ENCODE peak calls at places on chromosome 20, in four cellular contexts. O, U, W and K are unnamed samples.

GRCh38 chr20:63305393-63305792 is 12.4 kb downstream of the COL20A1 start:
- DNase-seq in O (no peak), U (no peak), W (no peak), K (no peak)

GRCh38 chr20:38557174-38557573 is 23.8 kb upstream of the ADIG start:
- DNase-seq in O (no peak), U (no peak), W (no peak), K (no peak)

GRCh38 chr20:56409521-56409920 is 2.5 kb upstream of the CASS4 start:
- DNase-seq in O (no peak), U (peak), W (no peak), K (no peak)

GRCh38 chr20:19427480-19427879 is 215.0 kb downstream of the SLC24A3 start:
- DNase-seq in O (no peak), U (no peak), W (peak), K (no peak)

GRCh38 chr20:45944151-45944964 is 9.9 kb downstream of the PCIF1 start:
- DNase-seq in O (no peak), U (no peak), W (no peak), K (peak)

GRCh38 chr20:32452776-32453466 is 94.8 kb downstream of the ASXL1 start:
- DNase-seq in O (no peak), U (no peak), W (no peak), K (no peak)

GRCh38 chr20:4924032-4924431 is 77.3 kb downstream of the SLC23A2 start:
- DNase-seq in O (peak), U (no peak), W (no peak), K (no peak)

GRCh38 chr20:64143018-64143801 is 21.0 kb upstream of the MYT1 start:
- DNase-seq in O (no peak), U (no peak), W (no peak), K (no peak)

GRCh38 chr20:23174821-23175220 is 88.7 kb upstream of the CD93 start:
- DNase-seq in O (no peak), U (no peak), W (no peak), K (no peak)

GRCh38 chr20:39004508-39004907 is 42.4 kb downstream of the DHX35 start:
- DNase-seq in O (no peak), U (no peak), W (peak), K (peak)

GRCh38 chr20:40714109-40714508 is 25.1 kb upstream of the MAFB start:
- DNase-seq in O (no peak), U (no peak), W (no peak), K (no peak)

GRCh38 chr20:2314759-2315439 is 19.1 kb downstream of the TGM3 start:
- DNase-seq in O (no peak), U (no peak), W (no peak), K (peak)

GRCh38 chr20:58659841-58660240 is 8.8 kb downstream of the STX16 start:
- DNase-seq in O (no peak), U (no peak), W (no peak), K (no peak)

GRCh38 chr20:41274152-41274551 is 43.4 kb downstream of the ZHX3 start:
- DNase-seq in O (no peak), U (no peak), W (no peak), K (no peak)

GRCh38 chr20:33727806-33728205 is 4.0 kb upstream of the ZNF341 start:
- DNase-seq in O (no peak), U (no peak), W (no peak), K (no peak)

GRCh38 chr20:44396369-44396768 is 40.9 kb downstream of the HNF4A start:
- DNase-seq in O (no peak), U (no peak), W (no peak), K (no peak)

GRCh38 chr20:14445310-14445709 is 107.9 kb upstream of the FLRT3 start:
- DNase-seq in O (no peak), U (peak), W (no peak), K (peak)

GRCh38 chr20:62737271-62737761 is 28.7 kb downstream of the NTSR1 start:
- DNase-seq in O (no peak), U (no peak), W (no peak), K (no peak)

GRCh38 chr20:19588731-19589130 is 169.3 kb upstream of the RIN2 start:
- DNase-seq in O (no peak), U (no peak), W (peak), K (no peak)

GRCh38 chr20:62448038-62448437 is 20.7 kb upstream of the RBBP8NL start:
- DNase-seq in O (no peak), U (no peak), W (no peak), K (no peak)

GRCh38 chr20:18443841-18444240 is 23.0 kb downstream of the DZANK1 start:
- DNase-seq in O (no peak), U (no peak), W (no peak), K (no peak)

GRCh38 chr20:63678071-63678470 is 18.4 kb upstream of the TNFRSF6B start:
- DNase-seq in O (no peak), U (no peak), W (no peak), K (no peak)

GRCh38 chr20:41374568-41374920 is 7.9 kb upstream of the EMILIN3 start:
- DNase-seq in O (no peak), U (no peak), W (no peak), K (no peak)

GRCh38 chr20:1225729-1226313 is at the start of gene RAD21L1:
- DNase-seq in O (peak), U (peak), W (peak), K (peak)

GRCh38 chr20:62860391-62860923 is 1.2 kb downstream of the TCFL5 start:
- DNase-seq in O (no peak), U (no peak), W (no peak), K (no peak)

GRCh38 chr20:46007671-46008070 is 1.0 kb upstream of the MMP9 start:
- DNase-seq in O (no peak), U (no peak), W (no peak), K (no peak)

GRCh38 chr20:25512709-25513108 is 72.6 kb downstream of the NINL start:
- DNase-seq in O (no peak), U (no peak), W (no peak), K (no peak)

GRCh38 chr20:59577809-59578601 is 26.3 kb upstream of the PHACTR3 start:
- DNase-seq in O (no peak), U (no peak), W (no peak), K (no peak)

GRCh38 chr20:61443541-61444126 is 191.6 kb downstream of the CDH4 start:
- DNase-seq in O (no peak), U (no peak), W (no peak), K (no peak)

GRCh38 chr20:33169176-33169794 is 1.3 kb downstream of the BPIFA2 start:
- DNase-seq in O (no peak), U (no peak), W (no peak), K (no peak)

GRCh38 chr20:18481596-18481995 is 14.4 kb downstream of the POLR3F start:
- DNase-seq in O (no peak), U (no peak), W (no peak), K (no peak)

GRCh38 chr20:34017610-34018009 is 23.9 kb downstream of the RALY start:
- DNase-seq in O (no peak), U (peak), W (no peak), K (peak)

GRCh38 chr20:63955281-63955845 is 853 bp downstream of the UCKL1 start:
- DNase-seq in O (no peak), U (no peak), W (peak), K (no peak)

GRCh38 chr20:20743511-20744169 is 31.2 kb upstream of the RALGAPA2 start:
- DNase-seq in O (peak), U (no peak), W (peak), K (no peak)

GRCh38 chr20:44035924-44036323 is 121.3 kb downstream of the TOX2 start:
- DNase-seq in O (no peak), U (no peak), W (no peak), K (no peak)

GRCh38 chr20:53827996-53828672 is 234.5 kb upstream of the ZNF217 start:
- DNase-seq in O (no peak), U (peak), W (peak), K (peak)
- H3K27ac ChIP-seq in O (no peak), U (peak), W (peak), K (peak)

GRCh38 chr20:52062452-52063209 is 128.9 kb downstream of the ZFP64 start:
- DNase-seq in O (no peak), U (no peak), W (no peak), K (no peak)

GRCh38 chr20:52064936-52065335 is 126.6 kb downstream of the ZFP64 start:
- DNase-seq in O (no peak), U (no peak), W (no peak), K (no peak)

GRCh38 chr20:52056203-52057062 is 135.1 kb downstream of the ZFP64 start:
- DNase-seq in O (no peak), U (peak), W (no peak), K (peak)

DNA sequence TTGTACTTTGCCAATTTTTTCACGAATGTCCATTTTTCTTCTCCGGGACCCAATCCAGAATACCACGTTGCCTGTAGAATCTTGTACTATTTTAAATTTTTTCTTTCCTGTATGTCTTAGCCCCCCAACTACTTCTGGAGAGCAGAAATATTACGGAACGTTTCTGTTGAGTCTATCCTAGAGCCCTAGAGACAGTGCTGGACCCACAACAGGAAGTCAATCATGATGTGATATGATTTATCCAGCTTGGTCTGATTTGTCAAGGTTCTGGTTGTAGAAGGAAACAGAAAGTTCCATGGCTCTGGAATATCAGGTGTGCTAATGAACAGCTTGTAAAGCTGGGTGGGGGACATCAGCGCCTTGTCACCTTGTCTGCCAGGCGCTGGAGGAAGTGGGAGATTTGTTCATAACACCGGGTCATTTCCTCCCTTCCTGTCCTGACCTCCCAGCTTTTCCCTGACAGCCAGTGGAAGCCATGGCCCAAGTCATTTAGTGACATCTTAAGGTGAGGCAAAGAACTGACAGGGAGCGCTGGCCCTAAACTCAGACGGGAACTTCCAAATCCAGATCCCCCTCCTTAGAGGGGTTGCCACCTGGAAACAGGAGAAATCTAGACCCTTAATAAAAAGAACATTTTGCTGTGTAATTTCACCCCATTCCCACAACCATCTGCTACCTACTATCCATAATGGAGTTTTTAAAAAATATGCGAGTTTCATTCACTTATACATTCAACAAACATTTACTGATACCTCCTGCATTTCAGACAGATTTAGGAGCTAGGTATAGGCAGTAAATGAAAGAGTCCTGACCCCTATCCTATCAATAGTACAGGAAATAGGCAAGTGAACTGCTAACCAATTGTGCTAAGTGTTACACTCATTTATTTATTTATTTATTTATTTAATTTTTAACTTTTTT is 130.5 kb downstream of the ZFP64 start:
- DNase-seq in O (peak), U (no peak), W (peak), K (peak)
- TF ChIP-seq CTCF in O (peak), U (peak), W (peak), K (peak)

GRCh38 chr20:48786916-48787676 is 40.7 kb downstream of the PREX1 start:
- DNase-seq in O (no peak), U (no peak), W (no peak), K (no peak)
- H3K27ac ChIP-seq in O (no peak), U (no peak), W (no peak), K (no peak)

DNA sequence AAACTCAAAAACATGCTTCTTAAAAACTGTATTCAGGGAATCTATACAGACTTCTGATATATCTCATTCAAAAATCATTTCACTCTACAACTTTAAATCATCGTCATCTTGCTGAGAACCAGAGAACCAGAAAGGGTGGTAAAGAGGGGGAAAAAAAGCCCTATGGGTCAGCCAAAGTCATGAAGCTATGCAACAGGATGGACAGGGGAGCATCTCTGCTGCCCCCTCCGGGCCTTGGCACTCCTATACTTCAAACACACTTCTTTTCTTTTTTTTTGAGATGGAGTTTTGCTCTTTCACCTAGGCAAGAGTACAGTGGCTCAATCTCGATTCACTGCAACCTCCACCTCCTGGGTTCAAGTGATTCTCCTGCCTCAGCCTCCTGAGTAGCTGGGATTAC is 73.5 kb upstream of the NFATC2 start:
- DNase-seq in O (no peak), U (no peak), W (no peak), K (no peak)
- TF ChIP-seq CTCF in O (peak), U (no peak), W (no peak), K (no peak)

DNA sequence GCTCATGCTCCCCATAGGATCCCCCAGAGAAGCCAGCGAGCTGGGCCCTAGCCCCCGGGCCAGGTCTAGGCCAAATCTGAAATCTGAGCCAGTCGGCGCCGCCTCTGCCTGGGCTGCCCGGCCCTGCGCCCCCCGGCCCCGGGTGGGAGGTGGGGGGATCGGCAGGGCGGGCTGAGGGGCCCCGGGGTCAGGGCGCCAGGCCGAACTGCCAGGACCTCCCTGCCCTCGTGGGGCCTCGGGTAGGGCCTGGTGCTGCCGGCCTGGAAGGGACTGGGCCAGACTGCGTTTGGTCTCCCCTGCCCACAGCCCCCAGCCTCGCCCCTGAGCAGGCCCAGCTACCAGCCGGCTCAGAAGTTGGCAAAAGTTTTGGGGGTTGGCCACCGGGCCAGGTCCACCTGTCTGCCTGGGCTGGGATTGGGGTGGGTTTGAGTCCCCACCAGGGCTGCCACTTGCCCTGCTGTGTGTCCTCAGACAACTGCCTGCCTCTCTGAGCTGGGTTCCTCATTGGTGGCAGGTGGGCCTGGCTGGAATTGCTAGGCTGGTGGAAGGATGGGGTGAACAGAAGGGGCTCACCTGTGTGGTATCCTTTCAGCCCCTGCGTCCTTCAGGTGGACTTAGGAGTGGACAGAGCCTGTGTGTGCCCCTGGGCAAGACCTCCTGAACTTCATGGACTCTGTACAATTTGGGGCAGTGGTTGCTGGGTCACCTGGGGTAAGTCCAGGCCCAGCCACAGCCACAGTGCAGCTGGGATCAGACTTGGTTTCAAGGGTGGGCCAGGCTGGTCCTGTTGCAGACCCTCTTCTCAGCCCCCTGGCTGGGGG is 796 bp downstream of the SRC start:
- DNase-seq in O (peak), U (no peak), W (no peak), K (no peak)
- H3K27ac ChIP-seq in O (no peak), U (no peak), W (peak), K (peak)

GRCh38 chr20:57509665-57510237 is 15.2 kb downstream of the CTCFL start:
- DNase-seq in O (peak), U (no peak), W (no peak), K (peak)
- TF ChIP-seq CTCF in O (peak), U (peak), W (peak), K (peak)